ENCODE peak calls at places on chromosomes 2 and 18, in seven cellular contexts. One of them, this sample, is unnamed.

GRCh38 chr18:27599202-27599829 is 414.2 kb upstream of the CHST9 start:
- DNase-seq in fibroblast of villous mesenchyme: peak
- DNase-seq in tibial artery: no peak
- DNase-seq in fibroblast of pulmonary artery: peak
- DNase-seq in AG04449: no peak
- DNase-seq in cardiac muscle cell: peak
- DNase-seq in GM06990: no peak
- DNase-seq in this sample: no peak

GRCh38 chr2:220512419-220512818 is 885.0 kb downstream of the SLC4A3 start:
- DNase-seq in tibial artery: no peak
- DNase-seq in fibroblast of villous mesenchyme: peak
- DNase-seq in AG04449: no peak
- DNase-seq in cardiac muscle cell: no peak
- DNase-seq in fibroblast of pulmonary artery: peak
- DNase-seq in GM06990: no peak
- DNase-seq in this sample: no peak

GRCh38 chr2:113098061-113098460 is 29.3 kb upstream of the IL1RN start:
- DNase-seq in fibroblast of pulmonary artery: no peak
- DNase-seq in cardiac muscle cell: no peak
- DNase-seq in fibroblast of villous mesenchyme: no peak
- DNase-seq in AG04449: no peak
- DNase-seq in GM06990: no peak
- DNase-seq in tibial artery: no peak
- DNase-seq in this sample: no peak

GRCh38 chr18:55839350-55839749 is 251.4 kb upstream of the TCF4 start:
- DNase-seq in GM06990: no peak
- DNase-seq in fibroblast of villous mesenchyme: peak
- DNase-seq in tibial artery: no peak
- DNase-seq in cardiac muscle cell: no peak
- DNase-seq in AG04449: no peak
- DNase-seq in fibroblast of pulmonary artery: peak
- DNase-seq in this sample: no peak

GRCh38 chr18:13580351-13580750 is 146.0 kb downstream of the FAM210A start:
- DNase-seq in AG04449: no peak
- DNase-seq in fibroblast of villous mesenchyme: no peak
- DNase-seq in GM06990: no peak
- DNase-seq in tibial artery: no peak
- DNase-seq in fibroblast of pulmonary artery: no peak
- DNase-seq in cardiac muscle cell: no peak
- DNase-seq in this sample: no peak

GRCh38 chr2:168166902-168167510 is 80.4 kb downstream of the STK39 start:
- DNase-seq in fibroblast of pulmonary artery: peak
- DNase-seq in tibial artery: no peak
- DNase-seq in AG04449: no peak
- DNase-seq in cardiac muscle cell: no peak
- DNase-seq in GM06990: no peak
- DNase-seq in fibroblast of villous mesenchyme: peak
- DNase-seq in this sample: no peak

GRCh38 chr2:42792583-42793313 is at the start of gene HAAO:
- DNase-seq in AG04449: no peak
- DNase-seq in cardiac muscle cell: peak
- DNase-seq in GM06990: peak
- DNase-seq in fibroblast of pulmonary artery: no peak
- DNase-seq in tibial artery: peak
- DNase-seq in fibroblast of villous mesenchyme: no peak
- DNase-seq in this sample: peak

GRCh38 chr18:41940506-41941215 is 14.4 kb upstream of the PIK3C3 start:
- DNase-seq in AG04449: peak
- DNase-seq in fibroblast of villous mesenchyme: peak
- DNase-seq in fibroblast of pulmonary artery: peak
- DNase-seq in tibial artery: no peak
- DNase-seq in cardiac muscle cell: peak
- DNase-seq in GM06990: no peak
- DNase-seq in this sample: no peak

GRCh38 chr2:170819941-170820646 is 3.4 kb downstream of the GAD1 start:
- DNase-seq in AG04449: no peak
- DNase-seq in fibroblast of pulmonary artery: no peak
- DNase-seq in fibroblast of villous mesenchyme: no peak
- DNase-seq in tibial artery: no peak
- DNase-seq in GM06990: no peak
- DNase-seq in cardiac muscle cell: no peak
- DNase-seq in this sample: no peak

GRCh38 chr2:222318712-222319575 is 20.1 kb upstream of the PAX3 start:
- DNase-seq in tibial artery: no peak
- DNase-seq in AG04449: no peak
- DNase-seq in GM06990: peak
- DNase-seq in fibroblast of pulmonary artery: peak
- DNase-seq in cardiac muscle cell: peak
- DNase-seq in fibroblast of villous mesenchyme: peak
- DNase-seq in this sample: peak

GRCh38 chr2:1143129-1143528 is 192.5 kb downstream of the SNTG2 start:
- DNase-seq in fibroblast of villous mesenchyme: no peak
- DNase-seq in fibroblast of pulmonary artery: no peak
- DNase-seq in AG04449: no peak
- DNase-seq in cardiac muscle cell: no peak
- DNase-seq in GM06990: no peak
- DNase-seq in tibial artery: no peak
- DNase-seq in this sample: no peak

GRCh38 chr2:120526997-120527945 is 181.3 kb downstream of the INHBB start:
- DNase-seq in cardiac muscle cell: no peak
- DNase-seq in fibroblast of pulmonary artery: no peak
- DNase-seq in GM06990: no peak
- DNase-seq in fibroblast of villous mesenchyme: no peak
- DNase-seq in AG04449: no peak
- DNase-seq in tibial artery: no peak
- DNase-seq in this sample: peak

GRCh38 chr2:196356332-196356731 is 185.0 kb upstream of the STK17B start:
- DNase-seq in tibial artery: no peak
- DNase-seq in fibroblast of villous mesenchyme: no peak
- DNase-seq in GM06990: no peak
- DNase-seq in cardiac muscle cell: no peak
- DNase-seq in AG04449: no peak
- DNase-seq in fibroblast of pulmonary artery: peak
- DNase-seq in this sample: no peak

GRCh38 chr18:9335255-9336045 is 877 bp downstream of the TWSG1 start:
- DNase-seq in fibroblast of pulmonary artery: peak
- DNase-seq in fibroblast of villous mesenchyme: peak
- DNase-seq in tibial artery: no peak
- DNase-seq in cardiac muscle cell: no peak
- DNase-seq in AG04449: no peak
- DNase-seq in GM06990: no peak
- DNase-seq in this sample: no peak

GRCh38 chr2:9548506-9548905 is 7.1 kb downstream of the ADAM17 start:
- DNase-seq in tibial artery: no peak
- DNase-seq in fibroblast of villous mesenchyme: peak
- DNase-seq in fibroblast of pulmonary artery: no peak
- DNase-seq in GM06990: peak
- DNase-seq in AG04449: no peak
- DNase-seq in cardiac muscle cell: no peak
- DNase-seq in this sample: no peak

GRCh38 chr2:184558713-184559464 is 39.4 kb upstream of the ZNF804A start:
- DNase-seq in cardiac muscle cell: no peak
- DNase-seq in fibroblast of pulmonary artery: no peak
- DNase-seq in fibroblast of villous mesenchyme: no peak
- DNase-seq in AG04449: no peak
- DNase-seq in GM06990: no peak
- DNase-seq in tibial artery: no peak
- DNase-seq in this sample: no peak

GRCh38 chr18:52343138-52343537 is 3.1 kb downstream of the DCC start:
- DNase-seq in AG04449: no peak
- DNase-seq in fibroblast of villous mesenchyme: no peak
- DNase-seq in cardiac muscle cell: peak
- DNase-seq in GM06990: no peak
- DNase-seq in fibroblast of pulmonary artery: peak
- DNase-seq in tibial artery: no peak
- DNase-seq in this sample: no peak

GRCh38 chr2:6866239-6866745 is 585 bp upstream of the CMPK2 start:
- DNase-seq in tibial artery: no peak
- DNase-seq in fibroblast of villous mesenchyme: peak
- DNase-seq in fibroblast of pulmonary artery: peak
- DNase-seq in cardiac muscle cell: peak
- DNase-seq in AG04449: no peak
- DNase-seq in GM06990: no peak
- DNase-seq in this sample: no peak

GRCh38 chr2:67346718-67347407 is 50.3 kb upstream of the ETAA1 start:
- DNase-seq in AG04449: peak
- DNase-seq in fibroblast of villous mesenchyme: peak
- DNase-seq in GM06990: no peak
- DNase-seq in fibroblast of pulmonary artery: peak
- DNase-seq in cardiac muscle cell: no peak
- DNase-seq in tibial artery: no peak
- DNase-seq in this sample: no peak

GRCh38 chr2:202909394-202910192 is 1.9 kb downstream of the WDR12 start:
- DNase-seq in GM06990: no peak
- DNase-seq in tibial artery: no peak
- DNase-seq in AG04449: no peak
- DNase-seq in cardiac muscle cell: no peak
- DNase-seq in fibroblast of villous mesenchyme: peak
- DNase-seq in fibroblast of pulmonary artery: peak
- DNase-seq in this sample: no peak
- H3K4me3 ChIP-seq in GM06990: peak
- H3K4me3 ChIP-seq in tibial artery: no peak
- H3K4me3 ChIP-seq in AG04449: no peak
- H3K4me3 ChIP-seq in cardiac muscle cell: peak
- H3K4me3 ChIP-seq in fibroblast of villous mesenchyme: no peak
- H3K4me3 ChIP-seq in fibroblast of pulmonary artery: peak
- H3K4me3 ChIP-seq in this sample: peak

DNA sequence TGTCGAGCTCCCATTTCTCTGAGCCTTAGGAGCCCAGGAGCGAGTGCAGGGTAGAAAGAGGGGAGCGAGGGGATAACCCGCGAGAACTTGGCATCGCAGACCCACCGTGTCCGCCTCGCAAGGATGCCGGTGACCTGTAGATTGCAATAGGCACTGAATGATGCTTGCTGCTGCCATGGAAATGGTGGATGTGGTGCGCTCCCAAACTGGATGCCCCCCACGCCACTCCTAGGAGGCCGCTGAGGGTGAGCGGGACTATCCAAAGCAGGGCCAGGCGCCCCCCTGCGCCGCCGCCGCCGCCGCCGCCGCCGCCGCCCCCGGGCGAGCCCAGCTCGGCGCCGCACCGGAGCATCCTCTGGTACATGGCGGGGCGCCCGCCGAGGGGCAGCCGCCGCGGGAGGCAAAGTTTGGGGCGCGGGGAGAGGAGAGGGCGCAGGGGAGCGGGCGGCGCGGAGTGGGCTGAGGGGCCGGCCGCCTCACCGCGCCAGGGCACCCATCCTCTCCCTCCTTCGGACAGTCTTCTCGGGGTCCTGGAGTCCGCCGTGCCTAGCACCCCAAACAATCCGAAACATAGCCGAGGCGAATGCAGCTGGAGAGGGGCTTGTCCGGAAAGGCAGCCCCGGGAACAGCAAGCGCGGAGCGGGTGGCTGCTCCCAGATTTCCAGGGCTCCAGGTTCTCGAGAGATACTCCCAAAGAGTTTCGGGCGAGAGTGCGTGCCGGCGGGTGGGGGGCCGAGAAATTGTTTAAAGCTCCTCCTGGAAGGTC is 685.2 kb downstream of the NRXN1 start:
- DNase-seq in cardiac muscle cell: peak
- DNase-seq in AG04449: no peak
- DNase-seq in fibroblast of pulmonary artery: no peak
- DNase-seq in fibroblast of villous mesenchyme: no peak
- DNase-seq in GM06990: no peak
- DNase-seq in tibial artery: no peak
- DNase-seq in this sample: peak
- H3K4me3 ChIP-seq in cardiac muscle cell: peak
- H3K4me3 ChIP-seq in AG04449: no peak
- H3K4me3 ChIP-seq in fibroblast of pulmonary artery: no peak
- H3K4me3 ChIP-seq in fibroblast of villous mesenchyme: no peak
- H3K4me3 ChIP-seq in GM06990: no peak
- H3K4me3 ChIP-seq in tibial artery: peak
- H3K4me3 ChIP-seq in this sample: no peak

GRCh38 chr18:35851286-35851967 is 121.1 kb upstream of the RMP24 start:
- DNase-seq in fibroblast of pulmonary artery: no peak
- DNase-seq in tibial artery: no peak
- DNase-seq in cardiac muscle cell: peak
- DNase-seq in fibroblast of villous mesenchyme: no peak
- DNase-seq in AG04449: no peak
- DNase-seq in GM06990: no peak
- DNase-seq in this sample: no peak
- H3K4me3 ChIP-seq in fibroblast of pulmonary artery: no peak
- H3K4me3 ChIP-seq in tibial artery: no peak
- H3K4me3 ChIP-seq in cardiac muscle cell: no peak
- H3K4me3 ChIP-seq in fibroblast of villous mesenchyme: no peak
- H3K4me3 ChIP-seq in AG04449: no peak
- H3K4me3 ChIP-seq in GM06990: no peak
- H3K4me3 ChIP-seq in this sample: no peak

GRCh38 chr2:223815186-223815883 is 22.0 kb downstream of the AP1S3 start:
- DNase-seq in cardiac muscle cell: no peak
- DNase-seq in fibroblast of pulmonary artery: peak
- DNase-seq in GM06990: no peak
- DNase-seq in tibial artery: no peak
- DNase-seq in AG04449: peak
- DNase-seq in fibroblast of villous mesenchyme: peak
- DNase-seq in this sample: no peak

GRCh38 chr2:223819891-223820290 is 17.5 kb downstream of the AP1S3 start:
- DNase-seq in fibroblast of villous mesenchyme: no peak
- DNase-seq in AG04449: no peak
- DNase-seq in cardiac muscle cell: no peak
- DNase-seq in fibroblast of pulmonary artery: no peak
- DNase-seq in GM06990: no peak
- DNase-seq in tibial artery: no peak
- DNase-seq in this sample: no peak

GRCh38 chr2:223813329-223813728 is 24.1 kb downstream of the AP1S3 start:
- DNase-seq in GM06990: no peak
- DNase-seq in tibial artery: no peak
- DNase-seq in fibroblast of villous mesenchyme: no peak
- DNase-seq in fibroblast of pulmonary artery: no peak
- DNase-seq in cardiac muscle cell: no peak
- DNase-seq in AG04449: no peak
- DNase-seq in this sample: no peak

GRCh38 chr2:223811757-223812156 is 25.6 kb downstream of the AP1S3 start:
- DNase-seq in GM06990: no peak
- DNase-seq in fibroblast of pulmonary artery: no peak
- DNase-seq in tibial artery: no peak
- DNase-seq in fibroblast of villous mesenchyme: peak
- DNase-seq in cardiac muscle cell: no peak
- DNase-seq in AG04449: peak
- DNase-seq in this sample: no peak

DNA sequence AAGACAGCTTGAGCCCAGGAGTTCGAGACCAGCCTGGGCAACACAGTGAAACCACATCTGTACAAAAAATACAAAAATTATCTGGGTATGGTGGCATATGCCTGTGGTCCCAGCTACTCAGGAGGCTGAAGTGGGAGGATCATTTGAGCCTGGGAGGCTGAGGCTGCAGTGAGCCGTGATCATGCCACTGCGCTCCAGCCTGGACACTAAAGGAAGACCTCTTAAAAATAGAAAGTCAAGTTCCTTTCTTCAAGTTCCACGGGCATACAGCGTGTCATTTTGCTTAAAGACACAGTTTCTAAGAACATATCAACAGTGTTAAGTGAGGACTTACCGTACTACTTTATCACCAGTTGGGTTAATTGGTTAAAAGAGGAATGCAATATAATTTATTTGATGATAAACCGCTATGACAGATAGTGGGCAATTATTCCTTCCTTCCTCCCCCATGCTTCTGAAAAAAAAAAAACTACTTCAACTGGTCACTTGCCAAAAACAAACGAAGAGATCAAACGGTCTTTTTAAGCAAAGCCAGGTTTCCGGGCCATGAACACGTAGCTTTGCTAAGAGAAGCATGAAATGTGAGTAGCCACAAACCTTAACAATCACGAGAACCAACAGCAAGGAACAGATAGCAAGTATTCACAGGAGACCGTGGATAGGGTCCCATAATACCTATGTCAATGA is 21.4 kb downstream of the AP1S3 start:
- DNase-seq in GM06990: no peak
- DNase-seq in fibroblast of pulmonary artery: peak
- DNase-seq in tibial artery: no peak
- DNase-seq in AG04449: no peak
- DNase-seq in fibroblast of villous mesenchyme: peak
- DNase-seq in cardiac muscle cell: no peak
- DNase-seq in this sample: no peak
- H3K4me3 ChIP-seq in GM06990: no peak
- H3K4me3 ChIP-seq in fibroblast of pulmonary artery: no peak
- H3K4me3 ChIP-seq in tibial artery: no peak
- H3K4me3 ChIP-seq in AG04449: no peak
- H3K4me3 ChIP-seq in fibroblast of villous mesenchyme: no peak
- H3K4me3 ChIP-seq in cardiac muscle cell: no peak
- H3K4me3 ChIP-seq in this sample: peak